ENCODE peak calls at places on chromosomes 16 and 17, in six cellular contexts. One of them, this sample, is unnamed.

GRCh38 chr16:2095315-2095853 is 40.3 kb downstream of the PKD1 start:
- DNase-seq in activated CD4-positive, alpha-beta T cell treated with anti-CD3 and anti-CD28 coated beads for 24 hours: no peak
- DNase-seq in left colon: no peak
- DNase-seq in caudate nucleus: no peak
- DNase-seq in naive thymus-derived CD8-positive, alpha-beta T cell: no peak
- DNase-seq in astrocyte of the spinal cord: no peak
- DNase-seq in this sample: no peak

GRCh38 chr17:28533091-28533670 is 19.2 kb downstream of the UNC119 start:
- DNase-seq in astrocyte of the spinal cord: no peak
- DNase-seq in caudate nucleus: no peak
- DNase-seq in left colon: no peak
- DNase-seq in activated CD4-positive, alpha-beta T cell treated with anti-CD3 and anti-CD28 coated beads for 24 hours: no peak
- DNase-seq in naive thymus-derived CD8-positive, alpha-beta T cell: no peak
- DNase-seq in this sample: no peak

GRCh38 chr16:8859913-8860881 is 8.6 kb downstream of the CARHSP1 start:
- DNase-seq in naive thymus-derived CD8-positive, alpha-beta T cell: no peak
- DNase-seq in astrocyte of the spinal cord: peak
- DNase-seq in caudate nucleus: no peak
- DNase-seq in activated CD4-positive, alpha-beta T cell treated with anti-CD3 and anti-CD28 coated beads for 24 hours: no peak
- DNase-seq in left colon: no peak
- DNase-seq in this sample: no peak

GRCh38 chr16:27620533-27620932 is 70.6 kb downstream of the KATNIP start:
- DNase-seq in astrocyte of the spinal cord: no peak
- DNase-seq in activated CD4-positive, alpha-beta T cell treated with anti-CD3 and anti-CD28 coated beads for 24 hours: no peak
- DNase-seq in caudate nucleus: no peak
- DNase-seq in naive thymus-derived CD8-positive, alpha-beta T cell: no peak
- DNase-seq in left colon: no peak
- DNase-seq in this sample: no peak

GRCh38 chr16:27230562-27230991 is 27.3 kb downstream of the KDM8 start:
- DNase-seq in naive thymus-derived CD8-positive, alpha-beta T cell: peak
- DNase-seq in caudate nucleus: no peak
- DNase-seq in astrocyte of the spinal cord: no peak
- DNase-seq in activated CD4-positive, alpha-beta T cell treated with anti-CD3 and anti-CD28 coated beads for 24 hours: peak
- DNase-seq in left colon: peak
- DNase-seq in this sample: no peak

GRCh38 chr17:78611636-78612035 is 34.4 kb upstream of the DNAH17 start:
- DNase-seq in caudate nucleus: no peak
- DNase-seq in astrocyte of the spinal cord: no peak
- DNase-seq in activated CD4-positive, alpha-beta T cell treated with anti-CD3 and anti-CD28 coated beads for 24 hours: no peak
- DNase-seq in left colon: no peak
- DNase-seq in naive thymus-derived CD8-positive, alpha-beta T cell: no peak
- DNase-seq in this sample: no peak

GRCh38 chr16:84847554-84848415 is 28.0 kb downstream of the CRISPLD2 start:
- DNase-seq in astrocyte of the spinal cord: no peak
- DNase-seq in caudate nucleus: no peak
- DNase-seq in naive thymus-derived CD8-positive, alpha-beta T cell: no peak
- DNase-seq in activated CD4-positive, alpha-beta T cell treated with anti-CD3 and anti-CD28 coated beads for 24 hours: no peak
- DNase-seq in left colon: no peak
- DNase-seq in this sample: no peak

GRCh38 chr16:35207059-35207999 is 1747.9 kb downstream of the TP53TG3F start:
- DNase-seq in naive thymus-derived CD8-positive, alpha-beta T cell: no peak
- DNase-seq in caudate nucleus: no peak
- DNase-seq in astrocyte of the spinal cord: no peak
- DNase-seq in activated CD4-positive, alpha-beta T cell treated with anti-CD3 and anti-CD28 coated beads for 24 hours: no peak
- DNase-seq in left colon: no peak
- DNase-seq in this sample: peak

GRCh38 chr17:57391076-57391825 is 134.9 kb downstream of the MSI2 start:
- DNase-seq in activated CD4-positive, alpha-beta T cell treated with anti-CD3 and anti-CD28 coated beads for 24 hours: no peak
- DNase-seq in astrocyte of the spinal cord: peak
- DNase-seq in left colon: no peak
- DNase-seq in naive thymus-derived CD8-positive, alpha-beta T cell: no peak
- DNase-seq in caudate nucleus: no peak
- DNase-seq in this sample: no peak

GRCh38 chr16:67669499-67670101 is 3.0 kb downstream of the C16orf86 start:
- DNase-seq in left colon: no peak
- DNase-seq in astrocyte of the spinal cord: no peak
- DNase-seq in naive thymus-derived CD8-positive, alpha-beta T cell: no peak
- DNase-seq in caudate nucleus: no peak
- DNase-seq in activated CD4-positive, alpha-beta T cell treated with anti-CD3 and anti-CD28 coated beads for 24 hours: no peak
- DNase-seq in this sample: no peak

GRCh38 chr16:67429053-67429798 is 1.7 kb upstream of the HSD11B2 start:
- DNase-seq in astrocyte of the spinal cord: no peak
- DNase-seq in caudate nucleus: no peak
- DNase-seq in naive thymus-derived CD8-positive, alpha-beta T cell: no peak
- DNase-seq in left colon: peak
- DNase-seq in activated CD4-positive, alpha-beta T cell treated with anti-CD3 and anti-CD28 coated beads for 24 hours: no peak
- DNase-seq in this sample: no peak